ENCODE peak calls at places on chromosomes 4 and X, in four cellular contexts. A is mammary epithelial cell, M is body of pancreas, P is choroid plexus epithelial cell. V is an unnamed sample.
A peak's percentile ranks its signal among the peaks of the same experiment; 100 is the strongest.

GRCh38 chr4:16466581-16466980 is 240.3 kb upstream of the TAPT1 start:
- DNase-seq in M (no peak), A (no peak), P (no peak), V (no peak)

GRCh38 chr4:2135083-2135482 is 76.0 kb downstream of the NAT8L start:
- DNase-seq in P (peak; percentile 87), M (no peak), A (no peak), V (no peak)

GRCh38 chrX:110172215-110172614 is 145.7 kb downstream of the AMMECR1 start:
- DNase-seq in P (no peak), M (no peak), A (no peak), V (peak; percentile 35)

GRCh38 chr4:84964995-84965557 is 1.4 kb downstream of the WDFY3 start:
- DNase-seq in A (no peak), M (no peak), P (no peak), V (no peak)

GRCh38 chr4:41658106-41658505 is 90.4 kb downstream of the PHOX2B start:
- DNase-seq in P (peak; percentile 19), M (no peak), A (no peak), V (no peak)

GRCh38 chr4:155572106-155572703 is 94.4 kb upstream of the GUCY1A1 start:
- DNase-seq in M (no peak), P (peak; percentile 36), A (no peak), V (no peak)

GRCh38 chrX:134622056-134622812 is 36.0 kb downstream of the PLAC1 start:
- DNase-seq in P (peak; percentile 89), M (no peak), A (peak; percentile 77), V (no peak)

GRCh38 chrX:132023117-132023895 is at the start of gene STK26:
- DNase-seq in M (peak; percentile 72), A (peak; percentile 76), P (peak; percentile 36), V (peak; percentile 64)

GRCh38 chr4:159498371-159499115 is 395.7 kb downstream of the RAPGEF2 start:
- DNase-seq in M (peak; percentile 15), A (no peak), P (no peak), V (no peak)

GRCh38 chr4:165991325-165992180 is 118.5 kb downstream of the TLL1 start:
- DNase-seq in A (no peak), P (peak; percentile 44), M (no peak), V (no peak)

GRCh38 chr4:75940692-75941253 is at the start of gene NAAA:
- DNase-seq in M (peak; percentile 87), P (peak; percentile 68), A (peak; percentile 53), V (peak; percentile 74)
- TF ChIP-seq CTCF in M (peak; percentile 60), P (peak; percentile 10), A (no peak), V (no peak)

DNA sequence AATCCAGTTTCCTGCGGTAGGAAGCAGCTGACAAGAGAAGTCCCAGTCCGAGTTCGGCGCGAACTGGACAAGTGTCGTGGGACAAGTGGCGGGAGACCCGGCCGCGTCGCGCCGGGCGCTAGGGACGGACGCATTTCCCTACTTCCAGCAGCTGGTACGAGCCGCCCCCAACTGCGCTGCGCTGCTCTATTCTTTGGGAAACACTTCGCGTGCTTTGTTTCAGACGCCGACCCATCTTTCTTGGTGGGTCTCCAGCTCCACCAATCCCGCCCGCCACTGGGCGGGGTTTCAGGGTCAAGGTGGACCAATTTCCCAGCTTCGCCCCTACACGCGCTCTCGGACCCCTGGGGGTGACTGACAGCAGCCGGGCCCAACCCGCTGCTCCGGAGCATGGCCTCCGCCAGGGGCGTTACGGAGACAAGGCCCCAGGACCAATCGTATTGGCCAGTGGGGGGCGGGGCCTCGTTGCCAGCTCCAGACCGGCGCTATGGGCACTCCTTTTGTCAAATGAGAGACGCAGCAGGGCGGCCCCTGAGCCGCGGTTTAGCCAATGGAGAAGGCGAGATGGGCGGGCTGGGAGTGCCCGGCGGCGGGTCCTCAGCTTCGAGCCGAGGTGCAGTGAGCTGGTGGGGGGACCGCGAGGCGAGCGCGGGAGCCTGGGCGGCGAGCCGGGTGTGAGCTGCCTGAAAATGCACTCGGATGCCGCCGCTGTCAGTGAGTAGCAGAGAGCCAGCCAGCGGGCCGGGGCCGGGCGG is at the start of gene DCUN1D4:
- DNase-seq in P (peak; percentile 100), M (peak; percentile 100), A (peak; percentile 100), V (peak; percentile 97)
- TF ChIP-seq CTCF in P (peak; percentile 42), M (peak; percentile 78), A (no peak), V (no peak)

GRCh38 chr4:111449657-111450056 is 695.6 kb upstream of the FAM241A start:
- DNase-seq in P (no peak), M (no peak), A (peak; percentile 43), V (no peak)

GRCh38 chr4:111454961-111455360 is 690.3 kb upstream of the FAM241A start:
- DNase-seq in P (peak; percentile 3), A (no peak), M (no peak), V (no peak)

GRCh38 chr4:111453216-111453615 is 692.0 kb upstream of the FAM241A start:
- DNase-seq in M (no peak), P (no peak), A (no peak), V (no peak)

DNA sequence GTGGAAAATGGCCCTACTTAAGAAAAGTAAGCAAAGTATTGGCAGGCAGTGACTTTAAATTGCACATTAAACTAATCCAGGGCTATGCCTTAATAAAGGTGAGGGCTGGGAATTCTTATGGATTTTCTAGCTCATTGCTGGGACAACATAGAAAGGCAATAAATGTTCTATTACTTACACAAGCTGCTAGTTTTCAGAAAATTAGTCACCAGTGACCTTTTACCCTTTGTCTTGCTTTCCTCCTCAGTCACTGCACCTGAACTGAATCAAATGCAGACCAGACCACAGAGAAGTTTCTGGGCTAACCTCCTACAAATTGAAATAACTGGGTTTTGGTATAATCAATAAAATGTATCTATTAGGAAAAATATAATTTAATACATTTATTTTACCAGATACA is 694.4 kb upstream of the FAM241A start:
- DNase-seq in P (no peak), A (no peak), M (no peak), V (no peak)
- TF ChIP-seq CTCF in P (no peak), A (no peak), M (no peak), V (no peak)

GRCh38 chrX:77628294-77629025 is 157.6 kb downstream of the ATRX start:
- DNase-seq in M (no peak), P (peak; percentile 5), A (no peak), V (no peak)
- TF ChIP-seq CTCF in M (no peak), P (no peak), A (no peak), V (no peak)

DNA sequence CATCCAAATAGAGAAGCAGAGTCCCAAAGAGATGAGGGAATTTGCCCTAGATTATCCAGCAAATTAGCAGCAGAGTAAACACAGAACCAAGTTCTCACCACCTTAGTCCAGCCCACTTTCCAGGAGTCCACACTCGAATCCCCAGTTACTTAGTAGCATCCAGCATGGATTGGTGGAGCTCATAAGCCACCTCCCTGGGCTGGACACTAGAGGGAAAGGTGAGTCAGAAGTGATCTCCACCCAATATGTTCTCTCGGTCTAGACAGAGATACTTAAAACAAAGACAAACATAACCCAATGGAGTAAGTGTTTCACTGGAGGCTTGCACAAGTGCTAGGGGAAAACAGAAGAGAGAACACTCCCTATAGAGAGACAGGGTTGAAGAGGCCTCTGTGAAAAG is 105.1 kb upstream of the CPEB2 start:
- DNase-seq in P (peak; percentile 8), A (peak; percentile 79), M (no peak), V (no peak)
- TF ChIP-seq CTCF in P (peak; percentile 8), A (no peak), M (no peak), V (no peak)

DNA sequence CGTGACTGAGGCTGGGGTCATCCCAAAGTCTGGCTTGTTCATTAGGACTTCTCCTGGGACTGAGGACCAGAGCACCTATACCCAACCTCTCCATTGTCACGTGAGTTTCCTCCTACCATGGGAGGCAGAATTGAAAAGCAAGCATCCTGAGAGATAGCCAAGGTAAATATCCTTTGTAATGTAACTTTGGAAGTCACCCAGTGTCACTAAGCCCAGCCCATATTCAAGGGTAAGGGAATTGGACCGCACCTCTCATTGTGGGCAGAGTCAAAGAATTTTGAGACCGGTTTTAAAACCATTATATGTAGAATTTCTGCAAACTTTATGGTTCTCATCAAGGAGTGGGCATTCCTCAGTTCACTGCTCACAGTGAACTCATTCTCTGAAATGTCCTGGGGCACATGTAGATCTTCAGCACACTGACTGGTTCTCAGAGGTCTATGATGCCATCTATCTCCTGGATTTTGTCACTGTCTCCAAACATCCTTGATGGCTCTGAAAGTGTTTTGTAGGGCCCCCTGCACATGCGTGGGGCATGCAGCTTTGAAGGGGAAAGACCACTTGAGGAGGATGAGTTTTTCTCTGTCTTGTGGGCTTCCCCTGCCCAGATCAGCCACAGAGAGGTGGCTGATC is 35.3 kb upstream of the CHRNA9 start:
- DNase-seq in A (peak; percentile 55), P (no peak), M (no peak), V (no peak)
- TF ChIP-seq CTCF in A (peak; percentile 14), P (no peak), M (no peak), V (no peak)

DNA sequence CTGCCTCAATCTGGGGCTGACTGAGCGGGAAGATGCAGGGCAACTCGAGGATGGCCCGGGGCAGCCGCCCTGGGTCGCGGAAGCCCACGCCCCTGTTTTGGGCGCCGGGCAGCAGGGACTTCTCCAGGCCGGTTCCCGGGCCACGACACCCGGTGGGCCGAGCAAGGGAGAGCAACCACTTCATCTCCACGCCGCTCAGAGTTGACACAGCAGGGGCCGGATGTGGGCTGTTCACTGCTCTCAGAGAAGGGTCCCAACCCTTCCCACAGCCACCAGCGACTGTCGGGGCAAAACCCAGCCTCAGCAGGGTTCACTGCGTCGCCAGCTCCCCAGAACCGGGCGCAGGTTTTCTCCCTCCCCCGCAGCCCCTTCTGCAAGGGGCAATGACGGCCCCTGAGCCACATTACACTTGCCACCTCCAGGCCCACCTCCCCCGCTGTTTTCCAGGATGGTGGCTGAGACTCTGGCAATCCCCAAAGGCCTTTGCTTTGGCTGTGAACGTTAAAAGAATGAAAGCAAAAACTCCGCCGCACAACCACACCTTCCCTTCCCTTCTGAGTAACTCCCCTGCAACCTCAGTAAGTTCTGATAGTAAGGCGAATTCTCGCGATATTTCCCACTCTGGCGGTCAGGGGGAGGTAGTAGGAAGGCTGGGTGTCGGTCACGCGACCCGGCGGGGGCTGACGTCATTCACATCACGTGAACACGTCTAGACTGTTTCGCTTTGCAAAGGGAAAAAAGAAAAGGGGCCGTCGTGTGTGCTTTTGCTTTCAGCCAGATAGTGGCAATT is 718 bp upstream of the CAMK2D start:
- DNase-seq in P (peak; percentile 100), M (peak; percentile 99), A (peak; percentile 99), V (peak; percentile 92)
- TF ChIP-seq CTCF in P (peak; percentile 15), M (peak; percentile 14), A (no peak), V (no peak)

GRCh38 chrX:133249659-133250058 is 31.5 kb upstream of the TFDP3 start:
- DNase-seq in A (no peak), M (no peak), P (peak; percentile 31), V (no peak)
- TF ChIP-seq CTCF in A (no peak), M (no peak), P (peak; percentile 21), V (no peak)